ENCODE peak calls at places on chromosomes 2 and 18, in five cellular contexts. One of them, this sample, is unnamed.

GRCh38 chr2:65300772-65301711 is 73.4 kb downstream of the ACTR2 start:
- DNase-seq in SHP77: peak; percentile 6
- DNase-seq in NCI-H146: peak; percentile 66
- DNase-seq in NCI-H524 treated with DMSO at 0.1 percent for 48 hours: no peak
- DNase-seq in A549: peak; percentile 65
- DNase-seq in this sample: no peak

GRCh38 chr2:133152801-133153200 is 415.5 kb downstream of the NCKAP5 start:
- DNase-seq in SHP77: no peak
- DNase-seq in NCI-H146: no peak
- DNase-seq in NCI-H524 treated with DMSO at 0.1 percent for 48 hours: no peak
- DNase-seq in A549: no peak
- DNase-seq in this sample: no peak

GRCh38 chr18:50388988-50389387 is 14.1 kb downstream of the SKA1 start:
- DNase-seq in SHP77: no peak
- DNase-seq in NCI-H146: no peak
- DNase-seq in NCI-H524 treated with DMSO at 0.1 percent for 48 hours: no peak
- DNase-seq in A549: no peak
- DNase-seq in this sample: no peak

GRCh38 chr2:3034856-3035255 is 342.8 kb downstream of the EIPR1 start:
- DNase-seq in SHP77: no peak
- DNase-seq in NCI-H146: no peak
- DNase-seq in NCI-H524 treated with DMSO at 0.1 percent for 48 hours: no peak
- DNase-seq in A549: no peak
- DNase-seq in this sample: no peak

GRCh38 chr2:174286172-174286571 is 37.8 kb upstream of the OLA1 start:
- DNase-seq in SHP77: no peak
- DNase-seq in NCI-H146: no peak
- DNase-seq in NCI-H524 treated with DMSO at 0.1 percent for 48 hours: no peak
- DNase-seq in A549: no peak
- DNase-seq in this sample: no peak

GRCh38 chr18:53541924-53542323 is 682.5 kb downstream of the MBD2 start:
- DNase-seq in SHP77: no peak
- DNase-seq in NCI-H146: no peak
- DNase-seq in NCI-H524 treated with DMSO at 0.1 percent for 48 hours: no peak
- DNase-seq in A549: no peak
- DNase-seq in this sample: no peak

GRCh38 chr2:23009545-23010149 is 375.3 kb upstream of the KLHL29 start:
- DNase-seq in SHP77: no peak
- DNase-seq in NCI-H146: no peak
- DNase-seq in NCI-H524 treated with DMSO at 0.1 percent for 48 hours: no peak
- DNase-seq in A549: no peak
- DNase-seq in this sample: no peak

GRCh38 chr2:197804758-197805597 is 585 bp downstream of the PLCL1 start:
- DNase-seq in SHP77: no peak
- DNase-seq in NCI-H146: no peak
- DNase-seq in NCI-H524 treated with DMSO at 0.1 percent for 48 hours: no peak
- DNase-seq in A549: no peak
- DNase-seq in this sample: peak; percentile 67

GRCh38 chr2:85444629-85445028 is 26.1 kb downstream of the SH2D6 start:
- DNase-seq in SHP77: no peak
- DNase-seq in NCI-H146: no peak
- DNase-seq in NCI-H524 treated with DMSO at 0.1 percent for 48 hours: no peak
- DNase-seq in A549: no peak
- DNase-seq in this sample: no peak

GRCh38 chr2:66461751-66462150 is 26.8 kb downstream of the MEIS1 start:
- DNase-seq in SHP77: no peak
- DNase-seq in NCI-H146: no peak
- DNase-seq in NCI-H524 treated with DMSO at 0.1 percent for 48 hours: no peak
- DNase-seq in A549: no peak
- DNase-seq in this sample: no peak

GRCh38 chr2:41241325-41242000 is 789.6 kb upstream of the SLC8A1 start:
- DNase-seq in SHP77: no peak
- DNase-seq in NCI-H146: no peak
- DNase-seq in NCI-H524 treated with DMSO at 0.1 percent for 48 hours: no peak
- DNase-seq in A549: no peak
- DNase-seq in this sample: no peak

GRCh38 chr2:236776695-236777251 is 207.1 kb downstream of the ACKR3 start:
- DNase-seq in SHP77: no peak
- DNase-seq in NCI-H146: no peak
- DNase-seq in NCI-H524 treated with DMSO at 0.1 percent for 48 hours: no peak
- DNase-seq in A549: peak; percentile 85
- DNase-seq in this sample: no peak

GRCh38 chr2:51247252-51247651 is 215.3 kb upstream of the NRXN1 start:
- DNase-seq in SHP77: no peak
- DNase-seq in NCI-H146: no peak
- DNase-seq in NCI-H524 treated with DMSO at 0.1 percent for 48 hours: no peak
- DNase-seq in A549: no peak
- DNase-seq in this sample: no peak

GRCh38 chr18:49303376-49303775 is 157.1 kb downstream of the DYM start:
- DNase-seq in SHP77: no peak
- DNase-seq in NCI-H146: no peak
- DNase-seq in NCI-H524 treated with DMSO at 0.1 percent for 48 hours: no peak
- DNase-seq in A549: no peak
- DNase-seq in this sample: no peak

GRCh38 chr2:154978710-154979109 is 280.2 kb downstream of the KCNJ3 start:
- DNase-seq in SHP77: no peak
- DNase-seq in NCI-H146: no peak
- DNase-seq in NCI-H524 treated with DMSO at 0.1 percent for 48 hours: no peak
- DNase-seq in A549: no peak
- DNase-seq in this sample: no peak

GRCh38 chr2:1518891-1519530 is 105.7 kb downstream of the TPO start:
- DNase-seq in SHP77: no peak
- DNase-seq in NCI-H146: no peak
- DNase-seq in NCI-H524 treated with DMSO at 0.1 percent for 48 hours: no peak
- DNase-seq in A549: no peak
- DNase-seq in this sample: no peak

GRCh38 chr2:154375625-154376020 is 322.9 kb upstream of the KCNJ3 start:
- DNase-seq in SHP77: peak; percentile 3
- DNase-seq in NCI-H146: peak; percentile 73
- DNase-seq in NCI-H524 treated with DMSO at 0.1 percent for 48 hours: peak; percentile 28
- DNase-seq in A549: peak; percentile 69
- DNase-seq in this sample: no peak